ENCODE peak calls at places on chromosomes 4 and X, in ten cellular contexts. L, T, E, A, Y, Q, I, H, X and G are unnamed samples.

GRCh38 chr4:3642056-3642630 is 109.9 kb upstream of the LRPAP1 start:
- DNase-seq in L (no peak), T (no peak), E (no peak), A (no peak), Y (no peak), Q (no peak), I (no peak), H (no peak), X (no peak), G (no peak)

GRCh38 chr4:88033309-88033708 is 25.9 kb downstream of the PKD2 start:
- DNase-seq in L (peak), T (peak), E (no peak), A (peak), Y (peak), Q (peak), I (peak), H (peak), X (peak), G (peak)

GRCh38 chr4:113960684-113961321 is 18.6 kb downstream of the ARSJ start:
- DNase-seq in L (no peak), T (no peak), E (no peak), A (no peak), Y (no peak), Q (no peak), I (no peak), H (no peak), X (no peak), G (no peak)

GRCh38 chrX:56790778-56791177 is 61.7 kb downstream of the NBDY start:
- DNase-seq in L (no peak), T (no peak), E (no peak), A (no peak), Y (no peak), Q (no peak), I (no peak), H (no peak), X (no peak), G (no peak)

GRCh38 chrX:666762-667161 is 36.2 kb downstream of the SHOX start:
- DNase-seq in L (no peak), T (no peak), E (no peak), A (no peak), Y (no peak), Q (no peak), I (peak), H (no peak), X (no peak), G (no peak)

GRCh38 chrX:47351706-47352105 is 18.7 kb upstream of the ZNF157 start:
- DNase-seq in L (no peak), T (no peak), E (no peak), A (no peak), Y (no peak), Q (no peak), I (peak), H (no peak), X (no peak), G (no peak)

GRCh38 chrX:30283456-30284200 is 25.6 kb downstream of the NR0B1 start:
- DNase-seq in L (no peak), T (no peak), E (no peak), A (peak), Y (no peak), Q (peak), I (peak), H (peak), X (no peak), G (peak)

GRCh38 chr4:101693842-101694398 is 96.6 kb upstream of the BANK1 start:
- DNase-seq in L (no peak), T (no peak), E (no peak), A (peak), Y (no peak), Q (no peak), I (no peak), H (no peak), X (peak), G (no peak)

GRCh38 chr4:103032575-103032974 is 13.1 kb upstream of the SLC9B1 start:
- DNase-seq in L (peak), T (no peak), E (peak), A (peak), Y (no peak), Q (no peak), I (peak), H (no peak), X (peak), G (peak)

GRCh38 chrX:69163936-69164741 is 1.1 kb downstream of the PJA1 start:
- DNase-seq in L (peak), T (peak), E (no peak), A (peak), Y (no peak), Q (peak), I (peak), H (peak), X (peak), G (no peak)

GRCh38 chr4:23819041-23819511 is 70.8 kb downstream of the PPARGC1A start:
- DNase-seq in L (no peak), T (no peak), E (no peak), A (peak), Y (no peak), Q (no peak), I (no peak), H (peak), X (no peak), G (peak)

GRCh38 chr4:173337463-173337862 is 3.3 kb upstream of the HMGB2 start:
- DNase-seq in L (no peak), T (no peak), E (no peak), A (no peak), Y (no peak), Q (no peak), I (no peak), H (no peak), X (no peak), G (no peak)